ENCODE peak calls at places on chromosomes 1 and 21, in six cellular contexts. P is left lobe of liver, N is GOT3, S is H54, I is testis, X is left ventricle myocardium superior. R is an unnamed sample.

GRCh38 chr1:115337276-115337632 is 795 bp downstream of the NGF start:
- DNase-seq in P (no peak), N (no peak), S (no peak), I (peak), X (peak), R (no peak)

GRCh38 chr1:160177231-160177630 is 13.1 kb upstream of the CASQ1 start:
- DNase-seq in P (no peak), N (no peak), S (no peak), I (no peak), X (no peak), R (no peak)

GRCh38 chr1:11967028-11967547 is 13.2 kb upstream of the MFN2 start:
- DNase-seq in P (peak), N (no peak), S (peak), I (peak), X (no peak), R (peak)

GRCh38 chr1:219527994-219528393 is 84.9 kb downstream of the ZC3H11B start:
- DNase-seq in P (no peak), N (no peak), S (no peak), I (no peak), X (no peak), R (no peak)

GRCh38 chr1:95742591-95743089 is 508.6 kb downstream of the RWDD3 start:
- DNase-seq in P (no peak), N (no peak), S (no peak), I (no peak), X (peak), R (peak)

GRCh38 chr1:83735525-83735924 is 263.4 kb downstream of the TTLL7 start:
- DNase-seq in P (peak), N (no peak), S (no peak), I (no peak), X (no peak), R (peak)

GRCh38 chr1:156081174-156082110 is 823 bp downstream of the MEX3A start:
- DNase-seq in P (no peak), N (no peak), S (no peak), I (no peak), X (no peak), R (no peak)

GRCh38 chr1:7070389-7071029 is 285.3 kb downstream of the CAMTA1 start:
- DNase-seq in P (peak), N (peak), S (peak), I (peak), X (peak), R (peak)

GRCh38 chr1:174872615-174873058 is 127.1 kb upstream of the CACYBP start:
- DNase-seq in P (no peak), N (no peak), S (no peak), I (no peak), X (no peak), R (no peak)

GRCh38 chr1:38031513-38031866 is 15.1 kb downstream of the POU3F1 start:
- DNase-seq in P (no peak), N (no peak), S (no peak), I (peak), X (no peak), R (no peak)

GRCh38 chr1:57327331-57327730 is 96.5 kb downstream of the DAB1 start:
- DNase-seq in P (no peak), N (no peak), S (no peak), I (no peak), X (no peak), R (no peak)

GRCh38 chr1:11654571-11655262 is at the start of gene FBXO44:
- DNase-seq in P (peak), N (no peak), S (peak), I (peak), X (peak), R (peak)

GRCh38 chr1:234176000-234176399 is 197.3 kb upstream of the COA6 start:
- DNase-seq in P (no peak), N (no peak), S (no peak), I (no peak), X (no peak), R (no peak)

GRCh38 chr21:36589352-36589971 is 109.5 kb upstream of the SIM2 start:
- DNase-seq in P (peak), N (no peak), S (peak), I (peak), X (peak), R (peak)

GRCh38 chr1:17717595-17717994 is 37.5 kb upstream of the ACTL8 start:
- DNase-seq in P (no peak), N (no peak), S (no peak), I (no peak), X (no peak), R (no peak)

GRCh38 chr1:17646444-17647287 is 107.2 kb downstream of the ARHGEF10L start:
- DNase-seq in P (no peak), N (no peak), S (no peak), I (no peak), X (no peak), R (no peak)

GRCh38 chr1:173420330-173420806 is 56.8 kb upstream of the PRDX6 start:
- DNase-seq in P (peak), N (peak), S (peak), I (peak), X (peak), R (peak)

GRCh38 chr21:31660134-31660565 is 657 bp downstream of the SOD1 start:
- DNase-seq in P (no peak), N (no peak), S (peak), I (peak), X (no peak), R (peak)

GRCh38 chr1:29643281-29643680 is 407.0 kb downstream of the PTPRU start:
- DNase-seq in P (peak), N (no peak), S (no peak), I (no peak), X (no peak), R (no peak)

R was measured in MCF 10A.